ENCODE peak calls at places on chromosomes 13 and 19, in nine cellular contexts. L is activated gamma-delta T cell treated with anti-CD3 and anti-CD28 coated beads, Interleukin-2, amount 50 U/mL, for 16 hours; J is A549; M is iris pigment epithelial cell; H is T1000; R is T-helper 1 cell; Q is NCI-H460; G is SW 1271; V is HCT116. Y is an unnamed sample.

GRCh38 chr19:29326351-29326750 is 113.4 kb upstream of the UQCRFS1 start:
- DNase-seq in V (no peak), H (no peak), R (no peak), G (no peak), Q (no peak), M (no peak), L (no peak), J (no peak), Y (no peak)

GRCh38 chr19:41708481-41708880 is at the start of gene CEACAM5:
- DNase-seq in J (no peak), L (no peak), G (no peak), R (no peak), Q (no peak), H (no peak), V (no peak), M (no peak), Y (no peak)

GRCh38 chr13:34926513-34926912 is 15.6 kb upstream of the NBEA start:
- DNase-seq in M (peak; percentile 68), J (no peak), L (no peak), Q (peak; percentile 35), V (no peak), G (no peak), H (no peak), R (no peak), Y (peak; percentile 8)

GRCh38 chr19:15469513-15470297 is 5.4 kb upstream of the RASAL3 start:
- DNase-seq in H (no peak), G (no peak), J (no peak), V (no peak), R (peak; percentile 36), M (peak; percentile 38), Q (no peak), L (no peak), Y (no peak)

GRCh38 chr19:10737680-10738079 is 19.8 kb downstream of the DNM2 start:
- DNase-seq in L (no peak), M (no peak), J (no peak), G (no peak), R (no peak), V (no peak), H (no peak), Q (no peak), Y (no peak)

GRCh38 chr13:110405597-110406450 is 98.7 kb downstream of the COL4A2 start:
- DNase-seq in V (no peak), H (no peak), G (no peak), Q (no peak), L (no peak), M (peak; percentile 87), J (no peak), R (no peak), Y (no peak)

GRCh38 chr19:42233638-42234292 is 8.6 kb downstream of the GSK3A start:
- DNase-seq in Q (no peak), L (no peak), V (no peak), H (no peak), J (no peak), G (no peak), R (no peak), M (no peak), Y (no peak)

GRCh38 chr19:55487884-55488687 is at the start of gene SSC5D:
- DNase-seq in J (no peak), M (peak; percentile 22), Q (no peak), G (no peak), H (no peak), L (no peak), R (no peak), V (no peak), Y (peak; percentile 43)